ENCODE peak calls at places on chromosomes 4 and X, in seven cellular contexts. R is MG63; S is heart left ventricle; N is CD8-positive, alpha-beta T cell; F is A549; C is IMR-90; T is GM12878. H is an unnamed sample. For H3K9me3, the result is how much of the 10 kb centered on the place peaks cover.

GRCh38 chr4:20272411-20272872 is 20.7 kb downstream of the SLIT2 start:
- DNase-seq in N (no peak), R (no peak), F (no peak), C (peak), S (no peak), T (no peak), H (no peak)

GRCh38 chr4:99811850-99812249 is 4.8 kb upstream of the DAPP1 start:
- DNase-seq in R (no peak), C (peak), T (no peak), N (peak), S (no peak), F (peak), H (no peak)

GRCh38 chrX:11329016-11329415 is 35.8 kb downstream of the AMELX start:
- DNase-seq in N (no peak), C (peak), F (no peak), T (no peak), R (peak), S (no peak), H (no peak)

GRCh38 chr4:1570291-1571164 is 113.6 kb downstream of the FAM53A start:
- DNase-seq in F (no peak), N (no peak), R (no peak), T (no peak), S (peak), C (no peak), H (peak)

GRCh38 chrX:33434256-33435092 is 223.1 kb upstream of the DMD start:
- DNase-seq in C (peak), R (peak), F (peak), N (peak), T (no peak), S (peak), H (peak)

GRCh38 chr4:124468360-124468759 is 244.2 kb downstream of the ANKRD50 start:
- DNase-seq in C (no peak), N (no peak), F (no peak), R (no peak), T (no peak), S (no peak), H (no peak)

GRCh38 chr4:40264995-40265909 is 68.4 kb downstream of the RHOH start:
- DNase-seq in N (peak), F (no peak), T (no peak), C (no peak), R (no peak), S (peak), H (peak)

GRCh38 chr4:164204434-164204833 is 549.5 kb upstream of the SMIM31 start:
- DNase-seq in S (no peak), C (peak), R (peak), T (no peak), N (no peak), F (peak), H (no peak)

GRCh38 chr4:85913925-85914694 is 439.2 kb downstream of the ARHGAP24 start:
- DNase-seq in F (no peak), C (no peak), S (no peak), R (no peak), T (no peak), N (no peak), H (no peak)

GRCh38 chr4:59695355-59696053 is 1504.6 kb upstream of the ADGRL3 start:
- DNase-seq in F (no peak), T (no peak), N (no peak), C (no peak), S (no peak), R (no peak), H (no peak)

GRCh38 chr4:147515220-147515936 is 34.5 kb downstream of the EDNRA start:
- DNase-seq in S (no peak), C (no peak), T (no peak), F (no peak), R (no peak), N (no peak), H (no peak)

GRCh38 chr4:151340751-151341385 is 15.5 kb upstream of the SH3D19 start:
- DNase-seq in F (no peak), N (no peak), C (peak), S (no peak), T (no peak), R (no peak), H (no peak)

GRCh38 chr4:40334591-40335507 is at the start of gene CHRNA9:
- DNase-seq in C (no peak), R (no peak), T (no peak), N (no peak), S (no peak), F (no peak), H (no peak)

GRCh38 chrX:124289443-124289842 is 43.0 kb upstream of the TEX13D start:
- DNase-seq in T (no peak), N (no peak), C (no peak), R (no peak), F (no peak), S (no peak), H (no peak)

GRCh38 chr4:13445841-13446790 is 38.0 kb downstream of the RAB28 start:
- DNase-seq in T (no peak), S (no peak), F (no peak), N (no peak), R (no peak), C (no peak), H (peak)

GRCh38 chr4:176413171-176413570 is 93.4 kb downstream of the SPCS3 start:
- DNase-seq in R (no peak), T (peak), N (no peak), S (no peak), F (no peak), C (no peak), H (no peak)

GRCh38 chrX:153592966-153593688 is 5.8 kb downstream of the CCNQ start:
- DNase-seq in N (no peak), F (no peak), T (no peak), S (peak), C (no peak), R (no peak), H (peak)

GRCh38 chrX:76454456-76454927 is 27.0 kb downstream of the MAGEE1 start:
- DNase-seq in C (peak), T (no peak), S (no peak), F (peak), N (no peak), R (no peak), H (no peak)

GRCh38 chrX:45351478-45351877 is 150.8 kb upstream of the DIPK2B start:
- DNase-seq in T (no peak), N (no peak), S (no peak), R (peak), C (peak), F (no peak), H (no peak)

GRCh38 chr4:6781561-6781960 is 966 bp upstream of the KIAA0232 start:
- DNase-seq in F (no peak), N (no peak), C (no peak), S (no peak), T (no peak), R (no peak), H (no peak)

GRCh38 chrX:66098162-66098561 is 58.3 kb upstream of the VSIG4 start:
- DNase-seq in R (no peak), N (no peak), C (no peak), S (no peak), T (no peak), F (no peak), H (no peak)

GRCh38 chrX:39603291-39603690 is 494.5 kb downstream of the BCOR start:
- DNase-seq in F (no peak), S (no peak), C (no peak), N (no peak), R (no peak), T (no peak), H (no peak)

GRCh38 chrX:151081016-151081415 is 95.4 kb upstream of the GPR50 start:
- DNase-seq in N (no peak), S (no peak), F (no peak), T (no peak), C (no peak), R (no peak), H (no peak)

GRCh38 chr4:125739760-125740159 is 425.0 kb downstream of the FAT4 start:
- DNase-seq in C (peak), R (no peak), N (no peak), S (peak), T (no peak), F (no peak), H (peak)

GRCh38 chrX:155956649-155957048 is 40.8 kb upstream of the IL9R start:
- DNase-seq in N (no peak), F (no peak), S (no peak), C (no peak), R (no peak), T (no peak), H (no peak)

GRCh38 chrX:155953055-155953454 is 44.4 kb upstream of the IL9R start:
- DNase-seq in T (no peak), R (no peak), F (no peak), C (no peak), N (no peak), S (no peak), H (no peak)

GRCh38 chrX:155956099-155956498 is 41.4 kb upstream of the IL9R start:
- DNase-seq in T (no peak), N (no peak), S (no peak), C (no peak), F (no peak), R (no peak), H (no peak)

GRCh38 chrX:155957843-155958242 is 39.7 kb upstream of the IL9R start:
- DNase-seq in F (no peak), C (no peak), T (no peak), R (no peak), S (no peak), N (no peak), H (no peak)

DNA sequence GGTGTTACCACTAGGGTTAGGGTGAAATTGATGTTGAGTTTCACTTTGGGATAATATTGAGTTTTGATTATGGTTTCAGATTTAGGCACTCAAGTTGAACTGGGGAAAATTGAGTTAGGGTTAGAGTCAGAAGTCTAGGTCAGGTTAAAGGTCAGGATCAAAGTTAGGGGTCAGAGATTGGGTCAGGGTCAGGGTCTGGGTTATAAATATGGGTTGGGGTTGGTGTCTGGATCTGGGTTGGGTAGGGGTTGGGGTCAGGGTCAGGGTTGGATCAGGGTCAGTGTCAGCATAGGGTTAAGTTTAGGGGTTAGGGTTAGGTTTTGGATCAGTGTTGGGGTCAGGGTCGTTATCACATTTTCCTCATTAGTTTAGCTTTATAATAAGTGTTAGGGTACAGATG is 42.7 kb upstream of the IL9R start:
- DNase-seq in N (no peak), T (no peak), R (no peak), S (no peak), C (no peak), F (no peak), H (no peak)
- H3K9me3 ChIP-seq in N (under half), T (under half), R (under half), S (under half), C (under half), F (under half), H (under half)

GRCh38 chr4:41881931-41882621 is 53.2 kb upstream of the TMEM33 start:
- DNase-seq in R (no peak), F (peak), S (no peak), C (no peak), N (no peak), T (no peak), H (peak)
- H3K4me3 ChIP-seq in R (peak), F (peak), S (peak), C (no peak), N (peak), T (no peak), H (peak)

GRCh38 chr4:144687466-144687865 is 41.5 kb downstream of the HHIP start:
- DNase-seq in F (no peak), S (no peak), C (no peak), N (no peak), T (no peak), R (no peak), H (no peak)

GRCh38 chr4:144689125-144689524 is 43.2 kb downstream of the HHIP start:
- DNase-seq in T (no peak), R (no peak), S (no peak), N (no peak), C (no peak), F (no peak), H (no peak)

GRCh38 chr4:144683516-144683915 is 37.6 kb downstream of the HHIP start:
- DNase-seq in N (no peak), C (no peak), F (no peak), S (no peak), R (no peak), T (no peak), H (no peak)

GRCh38 chr4:144688035-144688569 is 42.1 kb downstream of the HHIP start:
- DNase-seq in N (no peak), T (no peak), R (no peak), F (no peak), S (no peak), C (no peak), H (no peak)

DNA sequence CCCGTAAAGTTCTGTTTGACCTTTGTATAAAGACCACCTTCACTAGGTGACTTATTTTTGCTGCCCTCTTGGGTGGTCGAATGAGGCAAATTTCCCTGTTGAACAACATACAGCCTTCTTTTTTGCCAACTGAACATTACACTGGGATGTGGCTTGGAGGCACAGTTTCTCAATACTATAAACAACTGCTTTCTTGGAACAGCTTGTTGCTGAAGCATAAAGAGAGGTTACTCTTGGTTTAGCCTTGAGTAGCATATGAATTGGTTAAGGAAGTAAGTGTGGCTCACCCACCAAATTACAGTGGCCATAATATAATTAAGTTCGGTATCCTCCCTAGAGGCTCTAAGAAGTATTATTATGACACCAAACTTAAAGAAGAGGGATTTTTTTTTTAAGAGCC is 40.0 kb downstream of the HHIP start:
- DNase-seq in C (peak), F (no peak), S (no peak), T (no peak), N (no peak), R (no peak), H (no peak)
- H3K9me3 ChIP-seq in C (under half), F (under half), S (under half), T (under half), N (under half), R (under half), H (under half)

GRCh38 chr4:15600176-15600575 is 55.0 kb downstream of the FBXL5 start:
- DNase-seq in F (no peak), T (no peak), N (no peak), S (no peak), R (no peak), C (no peak), H (no peak)
- H3K4me3 ChIP-seq in F (no peak), T (no peak), N (no peak), S (no peak), R (no peak), C (no peak), H (no peak)

GRCh38 chrX:48711162-48711928 is 14.8 kb downstream of the SUV39H1 start:
- DNase-seq in T (no peak), S (no peak), R (no peak), F (no peak), C (no peak), N (no peak), H (no peak)

GRCh38 chrX:48714573-48714972 is 18.0 kb downstream of the SUV39H1 start:
- DNase-seq in F (no peak), S (no peak), T (no peak), R (no peak), C (peak), N (no peak), H (no peak)

GRCh38 chrX:48713847-48714246 is 17.3 kb downstream of the SUV39H1 start:
- DNase-seq in C (no peak), S (no peak), F (no peak), N (no peak), T (no peak), R (no peak), H (no peak)

GRCh38 chrX:48709522-48710117 is 13.1 kb downstream of the SUV39H1 start:
- DNase-seq in T (no peak), C (no peak), N (no peak), R (no peak), S (no peak), F (no peak), H (no peak)

DNA sequence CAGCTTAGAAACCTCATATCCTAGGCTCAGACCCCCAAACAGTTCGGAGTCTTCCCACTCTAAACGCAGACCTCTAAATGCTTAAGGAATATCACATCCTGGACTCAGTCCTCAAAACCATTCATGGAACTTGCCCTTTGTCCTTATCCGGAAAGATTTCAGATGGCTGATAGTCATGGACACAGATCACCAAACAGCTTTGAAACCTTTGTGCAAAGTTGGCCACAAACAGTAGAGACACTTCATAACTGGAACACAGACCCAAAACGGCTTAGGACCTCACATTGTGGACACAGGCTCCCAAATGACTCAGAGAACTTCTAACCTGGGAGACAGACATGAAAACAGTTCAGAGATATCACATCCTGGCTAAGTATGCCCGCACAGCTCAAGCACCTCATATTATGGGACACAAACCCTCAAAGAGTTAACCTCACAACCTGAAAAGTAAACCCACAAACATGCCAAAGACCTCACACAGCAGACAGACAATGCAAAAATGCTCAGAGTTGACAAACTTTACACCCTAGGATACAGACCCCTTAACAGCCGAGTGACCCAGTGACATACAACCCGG is 15.5 kb downstream of the SUV39H1 start:
- DNase-seq in T (no peak), R (no peak), C (no peak), F (no peak), S (no peak), N (no peak), H (no peak)
- H3K9me3 ChIP-seq in T (under half), R (under half), C (under half), F (under half), S (under half), N (under half), H (under half)

GRCh38 chr4:115331241-115331640 is 217.8 kb upstream of the NDST4 start:
- DNase-seq in R (no peak), S (no peak), C (no peak), F (no peak), T (no peak), N (no peak), H (no peak)
- H3K4me3 ChIP-seq in R (no peak), S (no peak), C (no peak), F (no peak), T (no peak), N (no peak), H (no peak)

GRCh38 chr4:152815078-152815477 is 35.3 kb downstream of the ARFIP1 start:
- DNase-seq in F (no peak), N (no peak), C (no peak), R (no peak), S (no peak), T (no peak), H (no peak)
- H3K9me3 ChIP-seq in F (under half), N (under half), C (under half), R (under half), S (under half), T (under half), H (under half)

DNA sequence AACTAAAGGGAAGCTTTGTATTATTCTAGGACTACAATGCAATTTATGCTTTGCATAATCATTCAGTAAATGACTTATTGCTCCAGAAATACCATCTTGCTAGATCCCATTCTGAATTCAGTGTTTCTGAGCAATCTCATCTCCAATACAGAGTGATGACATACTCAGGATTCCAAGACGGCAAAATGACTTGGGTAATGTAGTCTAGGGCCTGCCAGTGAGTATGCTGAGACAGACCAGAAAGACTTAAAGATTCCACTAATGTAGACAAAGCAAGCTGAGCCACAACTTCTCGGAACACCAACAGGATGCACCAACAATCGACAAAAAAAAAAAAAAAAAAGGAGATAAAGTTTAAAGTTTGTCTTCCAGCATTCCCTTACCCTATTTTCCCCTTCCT is 939 bp upstream of the SEC24B start:
- DNase-seq in C (peak), T (no peak), R (no peak), N (no peak), F (peak), S (no peak), H (no peak)
- H3K4me3 ChIP-seq in C (peak), T (peak), R (peak), N (peak), F (peak), S (peak), H (peak)

GRCh38 chr4:129062580-129062979 is 30.8 kb downstream of the SCLT1 start:
- DNase-seq in T (no peak), C (no peak), F (no peak), N (no peak), R (no peak), S (no peak), H (no peak)

GRCh38 chr4:129064717-129065116 is 28.6 kb downstream of the SCLT1 start:
- DNase-seq in C (peak), R (no peak), S (no peak), T (no peak), F (no peak), N (no peak), H (no peak)

GRCh38 chr4:129063640-129064039 is 29.7 kb downstream of the SCLT1 start:
- DNase-seq in F (no peak), S (no peak), R (no peak), N (no peak), C (no peak), T (no peak), H (no peak)

GRCh38 chr4:129059028-129059427 is 34.3 kb downstream of the SCLT1 start:
- DNase-seq in F (no peak), N (no peak), T (no peak), S (no peak), C (no peak), R (no peak), H (no peak)
- H3K9me3 ChIP-seq in F (half or more), N (half or more), T (under half), S (half or more), C (under half), R (under half), H (under half)